ENCODE peak calls at places on chromosomes 12 and 14, in seven cellular contexts. L is neural progenitor cell, Y is endothelial cell, W is Peyer's patch, I is fibroblast of pulmonary artery, B is A549, R is left ventricle myocardium inferior. D is an unnamed sample.

GRCh38 chr12:95884998-95885397 is 26.2 kb downstream of the SNRPF start:
- DNase-seq in I (no peak), Y (no peak), L (no peak), R (no peak), B (no peak), W (no peak), D (no peak)

GRCh38 chr12:105554856-105555255 is 224.4 kb downstream of the C12orf75 start:
- DNase-seq in Y (no peak), R (no peak), L (no peak), I (no peak), W (no peak), B (no peak), D (no peak)

GRCh38 chr14:24040692-24041091 is 11.1 kb upstream of the CARMIL3 start:
- DNase-seq in Y (no peak), B (no peak), W (no peak), L (no peak), I (no peak), R (no peak), D (no peak)

GRCh38 chr14:102848830-102849521 is 71.7 kb downstream of the TRAF3 start:
- DNase-seq in L (no peak), B (no peak), I (no peak), R (peak; percentile 47), Y (no peak), W (no peak), D (no peak)

GRCh38 chr12:89700191-89700810 is 8.3 kb downstream of the ATP2B1 start:
- DNase-seq in L (no peak), R (no peak), B (peak; percentile 26), Y (no peak), W (no peak), I (no peak), D (no peak)

GRCh38 chr14:75977544-75977943 is 4.3 kb downstream of the TGFB3 start:
- DNase-seq in W (no peak), I (no peak), B (no peak), L (no peak), Y (no peak), R (no peak), D (no peak)

GRCh38 chr12:75939016-75939642 is 92.4 kb downstream of the PHLDA1 start:
- DNase-seq in B (no peak), R (no peak), W (no peak), L (no peak), I (no peak), Y (no peak), D (no peak)

GRCh38 chr14:20143911-20144310 is 5.3 kb downstream of the OR4N5 start:
- DNase-seq in R (no peak), Y (no peak), W (no peak), L (no peak), B (peak; percentile 23), I (no peak), D (no peak)

GRCh38 chr12:13114251-13115052 is 11.0 kb upstream of the GSG1 start:
- DNase-seq in L (peak; percentile 89), W (no peak), R (no peak), I (no peak), B (no peak), Y (no peak), D (peak; percentile 26)

GRCh38 chr12:77049767-77050353 is 15.5 kb downstream of the E2F7 start:
- DNase-seq in Y (peak; percentile 10), I (peak; percentile 81), L (peak; percentile 63), R (no peak), B (peak; percentile 78), W (no peak), D (no peak)

GRCh38 chr14:75800792-75801191 is 139.7 kb downstream of the TTLL5 start:
- DNase-seq in R (no peak), L (no peak), Y (no peak), I (no peak), W (no peak), B (peak; percentile 4), D (no peak)

GRCh38 chr12:88725592-88726143 is 145.4 kb upstream of the KITLG start:
- DNase-seq in L (peak; percentile 2), W (no peak), R (no peak), B (no peak), I (no peak), Y (no peak), D (no peak)

GRCh38 chr12:55712700-55713415 is 3.0 kb upstream of the BLOC1S1 start:
- DNase-seq in R (no peak), L (no peak), Y (no peak), B (no peak), W (no peak), I (peak; percentile 59), D (no peak)

GRCh38 chr12:52865090-52865944 is 16.5 kb upstream of the KRT78 start:
- DNase-seq in B (peak; percentile 92), L (peak; percentile 87), R (peak; percentile 48), Y (peak; percentile 91), I (peak; percentile 80), W (peak; percentile 80), D (peak; percentile 86)

GRCh38 chr12:21773799-21774198 is 707 bp downstream of the KCNJ8 start:
- DNase-seq in R (no peak), W (no peak), Y (no peak), I (no peak), L (peak; percentile 15), B (no peak), D (no peak)

GRCh38 chr14:31190717-31191263 is 16.8 kb downstream of the HECTD1 start:
- DNase-seq in I (no peak), L (no peak), Y (no peak), B (no peak), W (no peak), R (no peak), D (no peak)

GRCh38 chr12:47189753-47190152 is 110.0 kb upstream of the AMIGO2 start:
- DNase-seq in R (no peak), B (peak; percentile 27), I (peak; percentile 28), Y (no peak), L (no peak), W (no peak), D (no peak)

GRCh38 chr12:84727964-84728363 is 184.6 kb downstream of the SLC6A15 start:
- DNase-seq in Y (no peak), I (no peak), B (no peak), W (no peak), R (no peak), L (no peak), D (no peak)

GRCh38 chr12:72323881-72324280 is 51.7 kb downstream of the TRHDE start:
- DNase-seq in L (no peak), B (no peak), Y (no peak), W (no peak), I (no peak), R (no peak), D (no peak)

GRCh38 chr12:27840229-27840999 is 60.4 kb upstream of the MANSC4 start:
- DNase-seq in L (no peak), I (no peak), Y (no peak), B (no peak), W (no peak), R (no peak), D (no peak)

GRCh38 chr14:89241934-89242670 is 174.9 kb downstream of the FOXN3 start:
- DNase-seq in R (no peak), B (no peak), W (no peak), L (no peak), Y (no peak), I (no peak), D (no peak)

GRCh38 chr14:89241265-89241664 is 175.8 kb downstream of the FOXN3 start:
- DNase-seq in I (no peak), W (no peak), L (no peak), B (no peak), Y (no peak), R (no peak), D (no peak)

GRCh38 chr14:89236846-89237245 is 180.2 kb downstream of the FOXN3 start:
- DNase-seq in I (no peak), W (no peak), Y (no peak), L (no peak), B (no peak), R (no peak), D (no peak)

GRCh38 chr14:89240414-89240813 is 176.6 kb downstream of the FOXN3 start:
- DNase-seq in I (peak; percentile 31), B (no peak), W (no peak), L (no peak), Y (no peak), R (no peak), D (no peak)

DNA sequence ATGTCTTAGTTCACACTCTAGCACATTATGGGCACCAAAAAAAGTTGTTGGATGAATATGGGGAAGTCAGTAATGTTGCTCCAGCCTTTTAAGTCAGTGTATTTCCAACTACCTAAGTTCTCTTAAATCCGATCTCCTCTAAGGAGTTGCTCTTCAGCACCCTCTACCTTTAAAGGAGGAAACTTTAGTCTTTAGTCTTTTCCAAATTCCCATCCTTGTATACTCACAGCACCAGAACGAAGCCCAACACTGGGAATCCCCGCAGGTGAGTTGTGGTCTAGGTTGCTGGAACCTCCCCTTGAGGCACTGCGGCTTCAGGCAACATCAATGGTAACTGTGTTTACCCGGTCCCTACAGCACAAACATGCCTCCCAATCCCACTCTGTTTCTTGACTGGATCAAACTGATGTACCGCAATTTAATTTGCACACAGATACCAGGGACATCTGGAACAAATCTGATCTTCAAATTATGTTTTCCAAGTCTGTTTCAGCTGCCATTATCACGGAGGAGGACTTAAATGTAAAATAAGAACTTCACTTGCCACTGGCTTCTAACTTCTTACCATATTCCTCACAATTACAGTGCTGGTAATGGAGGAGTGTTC is 179.0 kb downstream of the FOXN3 start:
- DNase-seq in Y (no peak), B (peak; percentile 19), W (no peak), I (peak; percentile 30), L (peak; percentile 15), R (no peak), D (no peak)
- TF ChIP-seq CTCF in Y (no peak), B (peak; percentile 36), W (no peak), I (peak; percentile 50), L (peak; percentile 48), R (peak; percentile 48), D (no peak)

DNA sequence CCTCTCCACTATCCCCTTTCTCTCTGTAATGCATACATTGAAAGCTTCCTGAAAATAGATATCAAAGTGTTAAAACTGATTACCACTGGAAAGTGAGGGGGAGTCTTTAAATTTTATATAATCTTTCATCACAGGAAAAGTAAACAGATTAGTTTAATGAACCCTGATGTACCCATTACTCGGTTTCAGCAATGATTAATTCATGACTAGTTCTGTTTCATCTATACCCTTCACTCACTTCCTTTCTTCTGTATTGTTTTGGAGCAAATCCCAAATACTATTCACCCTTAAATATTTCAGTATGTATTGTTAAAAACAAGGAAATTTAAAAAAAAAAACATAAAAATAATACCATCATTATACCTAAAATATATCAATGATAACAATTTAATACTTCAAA is 67.3 kb upstream of the TMCC3 start:
- DNase-seq in I (no peak), L (no peak), Y (no peak), W (no peak), B (no peak), R (no peak), D (no peak)
- TF ChIP-seq CTCF in I (no peak), L (no peak), Y (no peak), W (no peak), B (no peak), R (no peak), D (no peak)

DNA sequence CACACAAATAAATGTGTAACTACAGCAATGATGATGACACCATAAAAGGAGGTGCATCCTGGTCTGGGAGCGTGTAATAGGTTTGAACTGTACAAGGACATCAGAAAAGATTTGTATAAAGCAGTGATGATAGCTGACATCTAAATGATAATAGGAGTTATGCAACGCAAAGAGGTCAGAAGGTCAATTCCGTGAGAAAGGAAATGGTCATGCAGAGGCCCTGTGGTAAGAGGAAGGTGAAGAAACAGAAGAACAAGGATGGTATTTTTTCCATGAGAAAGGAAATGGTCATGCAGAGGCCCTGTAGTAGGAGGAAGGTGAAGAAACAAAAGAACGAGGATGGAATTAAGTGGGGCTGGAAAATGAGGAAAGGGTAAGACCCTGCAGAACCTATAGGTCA is 106.7 kb upstream of the TMPO start:
- DNase-seq in R (no peak), L (no peak), I (peak; percentile 42), W (no peak), Y (no peak), B (no peak), D (no peak)
- TF ChIP-seq CTCF in R (no peak), L (no peak), I (no peak), W (no peak), Y (no peak), B (no peak), D (no peak)

GRCh38 chr14:95774265-95775160 is 60.6 kb upstream of the TCL1A start:
- DNase-seq in R (no peak), W (no peak), L (peak; percentile 61), I (peak; percentile 45), Y (peak; percentile 69), B (peak; percentile 57), D (peak; percentile 72)
- TF ChIP-seq CTCF in R (peak; percentile 88), W (peak; percentile 70), L (peak; percentile 95), I (peak; percentile 83), Y (peak; percentile 99), B (peak; percentile 76), D (peak; percentile 90)

D was measured in nephron progenitor cell.